ENCODE peak calls at places on chromosomes 2 and 18, in six cellular contexts. K is cardiac muscle cell; W is kidney; L is Peyer's patch; B is H9; O is CD8-positive, alpha-beta T cell. R is an unnamed sample.

GRCh38 chr18:41690332-41691110 is 264.5 kb upstream of the PIK3C3 start:
- DNase-seq in O (no peak), L (no peak), W (no peak), B (no peak), K (peak; percentile 23), R (no peak)

GRCh38 chr18:62877448-62878221 is 162.3 kb downstream of the PHLPP1 start:
- DNase-seq in O (no peak), W (no peak), L (no peak), B (peak; percentile 42), K (peak; percentile 71), R (no peak)

GRCh38 chr2:234950435-234950729 is 1.4 kb upstream of the SH3BP4 start:
- DNase-seq in L (no peak), W (no peak), B (no peak), O (no peak), K (no peak), R (no peak)

GRCh38 chr2:43872151-43872550 is 33.4 kb downstream of the ABCG8 start:
- DNase-seq in K (no peak), W (no peak), L (no peak), O (no peak), B (no peak), R (no peak)

GRCh38 chr18:33557706-33558105 is 20.3 kb upstream of the ASXL3 start:
- DNase-seq in B (no peak), L (no peak), K (no peak), O (no peak), W (no peak), R (no peak)

GRCh38 chr2:107811376-107811775 is 15.3 kb upstream of the RGPD4 start:
- DNase-seq in B (no peak), O (no peak), W (no peak), L (no peak), K (no peak), R (no peak)

GRCh38 chr18:44840053-44840826 is 159.6 kb downstream of the SETBP1 start:
- DNase-seq in W (no peak), O (no peak), B (no peak), L (no peak), K (no peak), R (no peak)

GRCh38 chr2:99837103-99837591 is 305.2 kb downstream of the AFF3 start:
- DNase-seq in O (no peak), B (no peak), K (no peak), W (no peak), L (no peak), R (no peak)

GRCh38 chr2:203918264-203918663 is 18.3 kb upstream of the ICOS start:
- DNase-seq in K (no peak), W (no peak), L (no peak), B (peak; percentile 35), O (no peak), R (no peak)

GRCh38 chr2:217314021-217314460 is 454.2 kb upstream of the TNP1 start:
- DNase-seq in K (no peak), W (no peak), B (no peak), O (no peak), L (no peak), R (no peak)

GRCh38 chr2:206915136-206915535 is 24.2 kb upstream of the CPO start:
- DNase-seq in L (no peak), B (no peak), W (no peak), O (no peak), K (no peak), R (no peak)

GRCh38 chr18:57940166-57940565 is 103.9 kb upstream of the NEDD4L start:
- DNase-seq in K (no peak), W (no peak), L (no peak), B (no peak), O (no peak), R (no peak)

GRCh38 chr2:54639609-54640008 is 83.9 kb upstream of the EML6 start:
- DNase-seq in K (no peak), L (no peak), W (no peak), O (no peak), B (no peak), R (no peak)
- H3K4me1 ChIP-seq in K (no peaks in the 10 kb centered on the region), L (no peaks in the 10 kb centered on the region), W (peaks cover 16% of the 10 kb centered on the region), O (peaks cover 5% of the 10 kb centered on the region), B (no peaks in the 10 kb centered on the region), R (no peaks in the 10 kb centered on the region)

DNA sequence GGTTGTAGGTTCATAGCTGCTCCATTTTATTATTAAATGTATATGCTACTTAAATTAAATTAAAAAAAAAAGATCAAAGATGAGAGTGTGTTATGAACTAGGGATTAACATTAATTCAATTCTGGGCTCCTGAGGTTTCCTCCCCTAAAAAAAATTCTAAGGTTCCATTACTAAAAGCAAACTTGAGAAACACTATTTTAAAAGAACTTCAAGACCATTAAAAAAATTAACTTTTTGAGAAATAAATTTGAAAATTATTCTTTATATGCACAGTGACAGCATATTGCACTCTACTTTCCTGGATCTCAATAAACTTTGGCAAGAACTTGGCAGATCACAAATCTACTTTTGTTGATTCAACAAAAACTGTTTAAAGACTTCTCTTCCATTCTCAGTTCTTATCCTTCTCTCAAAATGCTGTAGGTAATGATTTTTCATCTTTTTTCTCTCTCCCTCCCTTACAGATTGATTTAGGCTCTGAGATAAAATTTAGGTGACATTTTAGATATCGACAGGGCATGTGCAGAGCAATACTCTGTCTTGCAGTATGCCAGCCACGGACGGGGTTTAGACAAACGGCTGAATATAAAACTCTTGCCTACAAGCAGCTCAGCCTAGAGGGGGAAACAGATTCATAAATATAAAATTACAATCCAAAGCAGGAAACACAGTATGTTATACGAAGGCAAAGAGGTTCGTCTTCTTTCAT is 581 bp upstream of the MARS2 start:
- DNase-seq in K (no peak), B (no peak), L (no peak), W (no peak), O (no peak), R (no peak)
- H3K27ac ChIP-seq in K (peak overlapping the region; percentile 93), B (peak overlapping the region; percentile 66), L (peak overlapping the region; percentile 82), W (peak overlapping the region; percentile 69), O (peak overlapping the region; percentile 88), R (peak overlapping the region; percentile 87)

DNA sequence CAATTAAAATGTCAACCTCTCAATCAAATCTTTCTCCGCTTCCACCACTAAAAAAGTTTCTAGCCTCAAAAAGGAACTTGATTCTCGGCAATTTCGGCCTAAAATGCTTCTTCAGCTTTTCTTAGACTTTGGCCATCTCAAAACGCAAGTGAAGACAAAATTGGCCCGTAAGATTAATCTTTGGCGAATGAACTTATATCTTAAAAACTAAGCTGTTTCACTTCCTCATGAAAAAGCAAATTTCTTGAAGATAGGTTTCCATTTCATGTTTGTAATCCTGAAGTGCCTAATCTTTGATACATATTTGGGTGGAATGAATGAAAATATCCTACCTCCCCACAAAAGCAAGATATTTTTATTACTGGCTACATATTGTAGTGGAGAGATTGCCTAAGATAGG is 85.3 kb upstream of the ZEB2 start:
- DNase-seq in O (no peak), B (no peak), K (no peak), W (no peak), L (no peak), R (no peak)
- H3K4me1 ChIP-seq in O (no peaks in the 10 kb centered on the region), B (no peaks in the 10 kb centered on the region), K (no peaks in the 10 kb centered on the region), W (no peaks in the 10 kb centered on the region), L (no peaks in the 10 kb centered on the region), R (no peaks in the 10 kb centered on the region)

GRCh38 chr18:12079504-12080237 is 14.0 kb upstream of the ANKRD62 start:
- DNase-seq in L (no peak), O (no peak), B (no peak), K (no peak), W (no peak), R (no peak)

GRCh38 chr18:12074734-12075133 is 18.9 kb upstream of the ANKRD62 start:
- DNase-seq in K (peak; percentile 18), L (no peak), O (no peak), W (no peak), B (no peak), R (no peak)

DNA sequence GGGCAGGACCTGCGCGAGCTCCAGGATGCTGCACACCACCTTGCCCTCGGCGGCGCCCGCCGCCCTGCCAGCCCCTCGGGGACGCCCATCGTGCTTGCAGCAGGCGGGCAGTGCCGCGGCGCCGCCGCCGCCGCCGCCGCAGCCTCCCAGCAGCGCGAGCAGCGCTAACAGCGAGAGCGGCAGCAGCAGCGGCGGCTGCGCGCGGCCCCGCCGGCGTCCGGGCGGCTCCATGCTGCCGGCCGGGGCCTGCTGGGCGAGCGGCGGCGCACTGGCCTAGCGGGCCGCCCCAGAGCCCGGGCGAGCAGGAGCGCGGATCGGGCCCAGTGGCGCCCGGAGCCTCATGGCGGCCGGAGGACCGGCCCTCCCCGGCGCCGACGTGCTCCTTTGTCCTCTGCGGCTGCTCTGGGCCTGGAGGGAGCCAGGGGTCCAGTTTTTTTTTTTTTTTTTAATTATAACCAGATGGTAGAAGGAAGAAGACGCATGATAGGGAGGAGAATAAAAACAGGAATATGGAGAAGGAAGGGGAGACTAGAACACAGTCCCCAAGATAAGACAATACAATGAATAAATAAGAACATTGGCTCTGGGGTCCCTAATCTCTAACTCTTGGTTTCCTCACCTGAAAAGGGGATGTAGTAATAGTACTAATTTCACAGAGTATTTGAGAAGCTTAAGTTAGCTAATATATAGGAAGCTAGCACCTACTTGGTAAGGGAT is 17.1 kb upstream of the ANKRD62 start:
- DNase-seq in L (peak; percentile 51), O (no peak), B (no peak), K (peak; percentile 74), W (peak; percentile 66), R (no peak)
- H3K27ac ChIP-seq in L (no peak overlapping the region), O (no peak overlapping the region), B (no peak overlapping the region), K (no peak overlapping the region), W (no peak overlapping the region), R (no peak overlapping the region)